ENCODE peak calls at places on chromosomes 2 and 18, in four cellular contexts. Y, K, D and M are unnamed samples.

GRCh38 chr2:102147935-102148334 is 5.4 kb downstream of the IL1R1 start:
- DNase-seq in Y (no peak), K (no peak), D (no peak), M (no peak)

GRCh38 chr18:23599809-23600208 is 13.5 kb upstream of the NPC1 start:
- DNase-seq in K (no peak), D (no peak), Y (no peak), M (no peak)

GRCh38 chr2:119119999-119120710 is 38.4 kb downstream of the C1QL2 start:
- DNase-seq in Y (no peak), D (no peak), K (no peak), M (no peak)

GRCh38 chr2:177397501-177398289 is 5.1 kb downstream of the AGPS start:
- DNase-seq in Y (peak; percentile 70), K (no peak), D (no peak), M (peak; percentile 58)

GRCh38 chr2:17608251-17608650 is 67.8 kb downstream of the VSNL1 start:
- DNase-seq in K (no peak), Y (no peak), D (no peak), M (no peak)

GRCh38 chr2:202429164-202429980 is 53.2 kb downstream of the BMPR2 start:
- DNase-seq in D (no peak), K (no peak), Y (no peak), M (no peak)

GRCh38 chr2:202609381-202610145 is 25.2 kb upstream of the FAM117B start:
- DNase-seq in Y (no peak), K (no peak), D (no peak), M (no peak)

GRCh38 chr18:74733592-74733991 is 135.9 kb downstream of the ZNF407 start:
- DNase-seq in K (no peak), Y (no peak), D (no peak), M (no peak)

GRCh38 chr2:224311226-224311625 is 90.7 kb downstream of the FAM124B start:
- DNase-seq in Y (no peak), D (no peak), K (no peak), M (no peak)

GRCh38 chr2:220670461-220670979 is 901.6 kb downstream of the EPHA4 start:
- DNase-seq in K (no peak), D (no peak), Y (no peak), M (no peak)

GRCh38 chr2:40395169-40396023 is 56.5 kb downstream of the SLC8A1 start:
- DNase-seq in Y (no peak), K (no peak), D (no peak), M (no peak)

GRCh38 chr2:210459925-210460862 is 16.4 kb downstream of the LANCL1 start:
- DNase-seq in K (no peak), D (no peak), Y (no peak), M (no peak)

GRCh38 chr2:41829011-41829500 is 218.8 kb upstream of the PKDCC start:
- DNase-seq in K (no peak), Y (no peak), D (no peak), M (no peak)

GRCh38 chr2:174342600-174343342 is 8.0 kb downstream of the SP9 start:
- DNase-seq in D (no peak), K (no peak), Y (no peak), M (no peak)

GRCh38 chr2:12539771-12540170 is 177.0 kb upstream of the TRIB2 start:
- DNase-seq in K (no peak), D (no peak), Y (no peak), M (no peak)

GRCh38 chr2:219452361-219453317 is 18.0 kb downstream of the SPEG start:
- DNase-seq in K (peak; percentile 75), D (no peak), Y (peak; percentile 44), M (peak; percentile 92)

GRCh38 chr2:219457784-219458369 is 23.2 kb downstream of the SPEG start:
- DNase-seq in K (no peak), D (no peak), Y (peak; percentile 24), M (no peak)

GRCh38 chr2:219454217-219454616 is 19.6 kb downstream of the SPEG start:
- DNase-seq in D (no peak), K (no peak), Y (no peak), M (no peak)

GRCh38 chr2:219453691-219454131 is 19.1 kb downstream of the SPEG start:
- DNase-seq in D (no peak), K (peak; percentile 77), Y (no peak), M (peak; percentile 91)

GRCh38 chr2:219455635-219456034 is 21.0 kb downstream of the SPEG start:
- DNase-seq in D (no peak), Y (no peak), K (no peak), M (no peak)
- H3K4me1 ChIP-seq in D (no peaks in the 10 kb centered on the region), Y (peaks cover 27% of the 10 kb centered on the region), K (peaks cover 2% of the 10 kb centered on the region), M (peaks cover 15% of the 10 kb centered on the region)

DNA sequence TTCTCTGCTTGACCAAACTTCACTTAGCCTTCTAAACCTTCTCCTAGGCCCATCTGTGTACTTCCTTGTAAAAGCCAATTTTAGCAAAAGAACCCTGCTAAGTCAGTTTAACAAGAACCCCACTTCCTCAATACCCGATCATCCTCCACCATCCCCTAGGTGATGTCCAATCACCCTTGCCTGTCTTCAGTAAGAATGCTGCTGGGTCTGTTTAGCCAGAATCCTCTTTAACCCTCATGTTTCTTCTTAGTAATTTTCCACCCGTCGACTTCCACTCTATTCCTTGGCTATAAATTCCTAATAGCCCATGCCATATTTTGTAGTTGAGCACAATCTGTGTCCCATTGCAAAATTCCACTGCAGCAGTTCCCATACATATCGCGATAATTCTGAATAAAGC is 780.0 kb upstream of the RAB6C start:
- DNase-seq in Y (no peak), K (no peak), D (no peak), M (no peak)
- TF ChIP-seq POLR2A in Y (no peak), K (no peak), D (no peak), M (no peak)

GRCh38 chr2:189178726-189179606 is 595 bp downstream of the COL5A2 start:
- DNase-seq in D (no peak), K (no peak), Y (peak; percentile 74), M (no peak)
- H3K4me1 ChIP-seq in D (no peaks in the 10 kb centered on the region), K (no peaks in the 10 kb centered on the region), Y (peaks cover 56% of the 10 kb centered on the region), M (no peaks in the 10 kb centered on the region)

GRCh38 chr2:172452845-172453244 is 25.5 kb downstream of the ITGA6 start:
- DNase-seq in K (no peak), Y (no peak), D (no peak), M (no peak)
- TF ChIP-seq POLR2A in K (no peak), Y (no peak), D (no peak), M (no peak)

GRCh38 chr2:239706407-239706806 is 305.6 kb upstream of the HDAC4 start:
- DNase-seq in D (peak; percentile 11), K (peak; percentile 43), Y (no peak), M (no peak)

GRCh38 chr2:239704737-239705136 is 303.9 kb upstream of the HDAC4 start:
- DNase-seq in Y (no peak), K (no peak), D (peak; percentile 10), M (no peak)

GRCh38 chr2:239700946-239701345 is 300.1 kb upstream of the HDAC4 start:
- DNase-seq in D (no peak), K (no peak), Y (no peak), M (no peak)

GRCh38 chr2:239703834-239704233 is 303.0 kb upstream of the HDAC4 start:
- DNase-seq in K (no peak), D (no peak), Y (no peak), M (no peak)
- H3K4me1 ChIP-seq in K (no peaks in the 10 kb centered on the region), D (no peaks in the 10 kb centered on the region), Y (no peaks in the 10 kb centered on the region), M (no peaks in the 10 kb centered on the region)

DNA sequence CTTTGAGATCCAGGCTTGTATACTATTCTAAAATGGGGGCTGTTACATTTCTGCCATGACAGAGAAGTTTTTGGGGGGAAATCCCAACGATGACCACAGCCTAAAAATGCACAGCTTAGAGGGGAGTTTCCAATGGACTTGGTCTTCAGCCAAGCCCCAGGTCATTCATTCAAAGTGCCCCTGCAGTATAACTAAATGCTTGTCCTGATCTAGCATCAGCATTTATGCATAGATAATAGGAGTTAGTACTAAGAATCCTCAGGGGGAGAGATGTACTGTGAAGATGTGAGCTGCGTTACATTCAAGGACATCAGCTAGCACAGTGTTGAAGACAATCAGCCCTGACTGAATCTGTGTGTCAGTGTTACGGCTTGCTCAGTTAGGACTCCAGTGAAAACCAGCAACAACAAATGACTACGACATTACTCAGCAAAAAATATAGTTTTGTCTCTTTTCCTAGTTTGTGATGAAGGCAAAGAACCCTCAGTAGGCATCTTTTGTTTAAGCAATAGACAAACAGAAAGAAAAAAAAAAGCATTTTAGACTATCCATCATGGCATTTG is 160.9 kb downstream of the ZEB2 start:
- DNase-seq in Y (peak; percentile 33), K (no peak), D (no peak), M (no peak)
- TF ChIP-seq POLR2A in Y (no peak), K (no peak), D (no peak), M (no peak)

GRCh38 chr2:231469568-231469920 is 5.3 kb upstream of the NCL start:
- DNase-seq in Y (no peak), D (no peak), K (no peak), M (no peak)
- H3K4me1 ChIP-seq in Y (peaks cover 5% of the 10 kb centered on the region), D (peaks cover 7% of the 10 kb centered on the region), K (peaks cover 3% of the 10 kb centered on the region), M (no peaks in the 10 kb centered on the region)

DNA sequence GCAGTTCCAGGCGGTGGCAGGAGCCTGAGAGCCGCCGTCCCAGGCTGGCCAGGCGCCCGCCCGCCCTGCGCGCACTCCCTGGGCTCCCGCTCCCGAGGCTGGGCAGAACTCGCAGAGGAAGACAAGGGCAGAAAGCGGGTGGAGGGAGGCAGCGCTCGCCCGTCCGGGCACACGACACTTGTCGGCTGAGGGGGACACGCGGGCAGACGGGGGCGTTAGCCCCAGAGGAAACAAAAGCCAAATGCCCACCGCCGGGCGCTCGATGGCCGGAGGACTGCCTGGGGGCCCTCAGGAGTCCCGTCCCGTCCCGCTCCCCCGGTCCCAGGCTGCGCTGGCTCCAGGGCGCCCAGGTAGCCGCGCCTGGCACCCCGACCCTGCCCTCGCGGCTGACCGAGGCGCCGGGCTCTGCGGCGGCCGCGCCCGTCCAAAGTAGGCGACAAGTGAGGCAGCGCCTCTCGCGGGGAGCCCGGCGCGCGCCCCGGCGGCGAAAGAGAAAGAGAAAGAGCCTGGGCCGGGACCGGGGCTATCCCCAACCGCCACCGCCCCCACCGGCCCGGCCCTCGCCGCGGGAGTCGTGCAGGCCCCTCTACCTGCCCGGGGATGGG is 491 bp downstream of the L3MBTL4 start:
- DNase-seq in D (peak; percentile 40), K (peak; percentile 63), Y (no peak), M (peak; percentile 62)
- TF ChIP-seq POLR2A in D (peak; percentile 63), K (no peak), Y (no peak), M (no peak)